ENCODE peak calls at places on chromosomes 16 and 17, in six cellular contexts. One of them, this sample, is unnamed.

GRCh38 chr16:47538472-47538871 is 77.3 kb downstream of the PHKB start:
- DNase-seq in HCT116: no peak
- DNase-seq in esophagus squamous epithelium: no peak
- DNase-seq in K562: no peak
- DNase-seq in Peyer's patch: no peak
- DNase-seq in body of pancreas: no peak
- DNase-seq in this sample: no peak

GRCh38 chr16:12613131-12613991 is 190.3 kb downstream of the CPPED1 start:
- DNase-seq in HCT116: peak; percentile 94
- DNase-seq in esophagus squamous epithelium: no peak
- DNase-seq in K562: peak; percentile 55
- DNase-seq in Peyer's patch: peak; percentile 75
- DNase-seq in body of pancreas: no peak
- DNase-seq in this sample: no peak

GRCh38 chr17:77285594-77286390 is 145.0 kb downstream of the SEC14L1 start:
- DNase-seq in HCT116: no peak
- DNase-seq in esophagus squamous epithelium: no peak
- DNase-seq in K562: no peak
- DNase-seq in Peyer's patch: peak; percentile 84
- DNase-seq in body of pancreas: peak; percentile 52
- DNase-seq in this sample: no peak

GRCh38 chr16:2964416-2965223 is 545 bp downstream of the KREMEN2 start:
- DNase-seq in HCT116: peak; percentile 76
- DNase-seq in esophagus squamous epithelium: no peak
- DNase-seq in K562: peak; percentile 96
- DNase-seq in Peyer's patch: peak; percentile 68
- DNase-seq in body of pancreas: no peak
- DNase-seq in this sample: peak; percentile 56

GRCh38 chr17:33664116-33664840 is 371.2 kb upstream of the ASIC2 start:
- DNase-seq in HCT116: no peak
- DNase-seq in esophagus squamous epithelium: no peak
- DNase-seq in K562: no peak
- DNase-seq in Peyer's patch: no peak
- DNase-seq in body of pancreas: no peak
- DNase-seq in this sample: no peak

GRCh38 chr17:3030096-3030495 is 33.3 kb downstream of the OR1D5 start:
- DNase-seq in HCT116: no peak
- DNase-seq in esophagus squamous epithelium: no peak
- DNase-seq in K562: no peak
- DNase-seq in Peyer's patch: peak; percentile 21
- DNase-seq in body of pancreas: no peak
- DNase-seq in this sample: no peak

GRCh38 chr16:5442054-5442453 is 344.5 kb upstream of the EEF2KMT start:
- DNase-seq in HCT116: no peak
- DNase-seq in esophagus squamous epithelium: no peak
- DNase-seq in K562: no peak
- DNase-seq in Peyer's patch: no peak
- DNase-seq in body of pancreas: no peak
- DNase-seq in this sample: no peak

GRCh38 chr17:67514998-67515397 is 137.9 kb downstream of the PITPNC1 start:
- DNase-seq in HCT116: no peak
- DNase-seq in esophagus squamous epithelium: no peak
- DNase-seq in K562: no peak
- DNase-seq in Peyer's patch: no peak
- DNase-seq in body of pancreas: peak; percentile 39
- DNase-seq in this sample: no peak

GRCh38 chr16:17345043-17345442 is 125.7 kb downstream of the XYLT1 start:
- DNase-seq in HCT116: no peak
- DNase-seq in esophagus squamous epithelium: no peak
- DNase-seq in K562: no peak
- DNase-seq in Peyer's patch: no peak
- DNase-seq in body of pancreas: peak; percentile 45
- DNase-seq in this sample: peak; percentile 81

GRCh38 chr17:50939795-50940684 is 73.9 kb upstream of the TOB1 start:
- DNase-seq in HCT116: no peak
- DNase-seq in esophagus squamous epithelium: no peak
- DNase-seq in K562: no peak
- DNase-seq in Peyer's patch: no peak
- DNase-seq in body of pancreas: peak; percentile 11
- DNase-seq in this sample: no peak

GRCh38 chr17:21199856-21200255 is 14.1 kb downstream of the TMEM11 start:
- DNase-seq in HCT116: no peak
- DNase-seq in esophagus squamous epithelium: no peak
- DNase-seq in K562: no peak
- DNase-seq in Peyer's patch: no peak
- DNase-seq in body of pancreas: no peak
- DNase-seq in this sample: no peak

GRCh38 chr17:79798296-79799173 is 1.7 kb upstream of the CBX8 start:
- DNase-seq in HCT116: no peak
- DNase-seq in esophagus squamous epithelium: no peak
- DNase-seq in K562: no peak
- DNase-seq in Peyer's patch: no peak
- DNase-seq in body of pancreas: no peak
- DNase-seq in this sample: no peak

GRCh38 chr16:19872179-19872863 is 12.3 kb downstream of the GPRC5B start:
- DNase-seq in HCT116: no peak
- DNase-seq in esophagus squamous epithelium: no peak
- DNase-seq in K562: no peak
- DNase-seq in Peyer's patch: no peak
- DNase-seq in body of pancreas: no peak
- DNase-seq in this sample: no peak

GRCh38 chr17:44081681-44082080 is 11.1 kb downstream of the G6PC3 start:
- DNase-seq in HCT116: no peak
- DNase-seq in esophagus squamous epithelium: no peak
- DNase-seq in K562: no peak
- DNase-seq in Peyer's patch: no peak
- DNase-seq in body of pancreas: no peak
- DNase-seq in this sample: no peak

GRCh38 chr16:7351572-7351971 is 18.9 kb downstream of the RBFOX1 start:
- DNase-seq in HCT116: no peak
- DNase-seq in esophagus squamous epithelium: no peak
- DNase-seq in K562: no peak
- DNase-seq in Peyer's patch: no peak
- DNase-seq in body of pancreas: no peak
- DNase-seq in this sample: no peak

GRCh38 chr17:75755205-75755901 is 9.6 kb downstream of the GALK1 start:
- DNase-seq in HCT116: no peak
- DNase-seq in esophagus squamous epithelium: no peak
- DNase-seq in K562: no peak
- DNase-seq in Peyer's patch: no peak
- DNase-seq in body of pancreas: no peak
- DNase-seq in this sample: no peak

GRCh38 chr17:61694095-61694494 is 103.1 kb upstream of the NACA2 start:
- DNase-seq in HCT116: no peak
- DNase-seq in esophagus squamous epithelium: no peak
- DNase-seq in K562: no peak
- DNase-seq in Peyer's patch: no peak
- DNase-seq in body of pancreas: no peak
- DNase-seq in this sample: no peak

GRCh38 chr17:62778990-62779681 is 29.0 kb downstream of the MARCHF10 start:
- DNase-seq in HCT116: peak; percentile 88
- DNase-seq in esophagus squamous epithelium: no peak
- DNase-seq in K562: no peak
- DNase-seq in Peyer's patch: peak; percentile 46
- DNase-seq in body of pancreas: peak; percentile 75
- DNase-seq in this sample: peak; percentile 26

GRCh38 chr17:74550602-74551001 is 4.7 kb upstream of the CD300C start:
- DNase-seq in HCT116: no peak
- DNase-seq in esophagus squamous epithelium: no peak
- DNase-seq in K562: no peak
- DNase-seq in Peyer's patch: no peak
- DNase-seq in body of pancreas: no peak
- DNase-seq in this sample: no peak

GRCh38 chr16:17776888-17777287 is 306.1 kb upstream of the XYLT1 start:
- DNase-seq in HCT116: no peak
- DNase-seq in esophagus squamous epithelium: no peak
- DNase-seq in K562: no peak
- DNase-seq in Peyer's patch: no peak
- DNase-seq in body of pancreas: no peak
- DNase-seq in this sample: no peak

GRCh38 chr16:59039066-59039465 is 304.9 kb upstream of the GOT2 start:
- DNase-seq in HCT116: no peak
- DNase-seq in esophagus squamous epithelium: no peak
- DNase-seq in K562: no peak
- DNase-seq in Peyer's patch: no peak
- DNase-seq in body of pancreas: no peak
- DNase-seq in this sample: no peak

GRCh38 chr17:5587431-5588032 is 3.2 kb upstream of the NLRP1 start:
- DNase-seq in HCT116: peak; percentile 68
- DNase-seq in esophagus squamous epithelium: no peak
- DNase-seq in K562: peak; percentile 53
- DNase-seq in Peyer's patch: peak; percentile 77
- DNase-seq in body of pancreas: peak; percentile 52
- DNase-seq in this sample: peak; percentile 65

GRCh38 chr17:64625541-64625940 is 36.6 kb downstream of the SMURF2 start:
- DNase-seq in HCT116: no peak
- DNase-seq in esophagus squamous epithelium: no peak
- DNase-seq in K562: no peak
- DNase-seq in Peyer's patch: no peak
- DNase-seq in body of pancreas: no peak
- DNase-seq in this sample: no peak

GRCh38 chr17:64617125-64617780 is 44.9 kb downstream of the SMURF2 start:
- DNase-seq in HCT116: no peak
- DNase-seq in esophagus squamous epithelium: no peak
- DNase-seq in K562: no peak
- DNase-seq in Peyer's patch: no peak
- DNase-seq in body of pancreas: no peak
- DNase-seq in this sample: no peak

GRCh38 chr17:64618848-64619247 is 43.3 kb downstream of the SMURF2 start:
- DNase-seq in HCT116: no peak
- DNase-seq in esophagus squamous epithelium: no peak
- DNase-seq in K562: no peak
- DNase-seq in Peyer's patch: no peak
- DNase-seq in body of pancreas: no peak
- DNase-seq in this sample: no peak

GRCh38 chr17:64622931-64623654 is 39.0 kb downstream of the SMURF2 start:
- DNase-seq in HCT116: peak; percentile 80
- DNase-seq in esophagus squamous epithelium: no peak
- DNase-seq in K562: no peak
- DNase-seq in Peyer's patch: no peak
- DNase-seq in body of pancreas: no peak
- DNase-seq in this sample: no peak

GRCh38 chr17:64621772-64622171 is 40.3 kb downstream of the SMURF2 start:
- DNase-seq in HCT116: no peak
- DNase-seq in esophagus squamous epithelium: no peak
- DNase-seq in K562: no peak
- DNase-seq in Peyer's patch: no peak
- DNase-seq in body of pancreas: no peak
- DNase-seq in this sample: no peak
- TF ChIP-seq POLR2A in HCT116: no peak
- TF ChIP-seq POLR2A in esophagus squamous epithelium: no peak
- TF ChIP-seq POLR2A in K562: no peak
- TF ChIP-seq POLR2A in Peyer's patch: no peak
- TF ChIP-seq POLR2A in body of pancreas: no peak
- TF ChIP-seq POLR2A in this sample: no peak

DNA sequence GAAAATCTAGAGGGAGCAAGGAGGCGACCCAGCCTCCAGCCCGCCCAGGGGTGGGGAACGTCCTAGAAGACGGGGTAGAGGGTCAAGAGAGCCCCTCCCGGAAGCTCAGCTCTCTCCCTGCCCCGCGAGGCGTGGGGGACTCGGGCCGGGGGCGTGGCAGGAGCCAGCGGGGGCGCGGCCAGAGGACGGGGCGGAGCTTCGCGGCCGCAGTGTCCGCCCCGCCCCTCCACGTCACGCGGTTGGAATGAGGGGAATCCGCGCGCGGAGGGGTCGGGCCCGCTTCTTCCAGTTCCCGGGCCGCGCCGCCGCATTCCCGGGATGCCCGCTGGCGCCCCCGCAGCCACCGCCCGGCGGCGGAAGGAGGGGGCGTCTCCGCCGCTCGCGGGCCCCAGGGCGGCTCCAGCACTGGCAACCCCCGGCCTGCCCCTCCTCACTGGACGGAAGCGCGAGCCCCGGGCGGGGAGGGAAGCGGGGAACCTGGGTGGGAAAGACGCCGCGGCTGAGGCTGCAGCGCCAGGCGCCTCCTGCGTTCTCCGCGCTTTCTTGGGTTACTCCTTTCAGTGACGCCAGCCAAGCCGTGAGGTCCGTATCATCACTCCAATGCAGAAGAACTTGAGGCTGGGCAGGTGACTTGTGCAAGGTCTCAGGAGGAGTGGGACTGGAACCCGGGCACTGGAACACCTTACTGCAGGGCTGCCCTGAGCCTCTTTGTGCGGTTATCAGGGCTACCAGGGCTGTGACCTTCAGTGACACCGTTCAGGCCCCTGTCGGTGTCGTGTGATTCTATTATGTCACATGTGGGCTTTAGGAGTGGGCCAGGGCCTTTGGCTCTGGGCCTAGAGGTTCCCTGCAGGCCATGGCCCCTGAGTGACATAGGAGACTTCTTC is 4.3 kb downstream of the MYO1C start:
- DNase-seq in HCT116: no peak
- DNase-seq in esophagus squamous epithelium: no peak
- DNase-seq in K562: peak; percentile 75
- DNase-seq in Peyer's patch: peak; percentile 92
- DNase-seq in body of pancreas: peak; percentile 87
- DNase-seq in this sample: peak; percentile 90
- TF ChIP-seq POLR2A in HCT116: peak; percentile 59
- TF ChIP-seq POLR2A in esophagus squamous epithelium: peak; percentile 69
- TF ChIP-seq POLR2A in K562: no peak
- TF ChIP-seq POLR2A in Peyer's patch: peak; percentile 37
- TF ChIP-seq POLR2A in body of pancreas: peak; percentile 43
- TF ChIP-seq POLR2A in this sample: no peak

DNA sequence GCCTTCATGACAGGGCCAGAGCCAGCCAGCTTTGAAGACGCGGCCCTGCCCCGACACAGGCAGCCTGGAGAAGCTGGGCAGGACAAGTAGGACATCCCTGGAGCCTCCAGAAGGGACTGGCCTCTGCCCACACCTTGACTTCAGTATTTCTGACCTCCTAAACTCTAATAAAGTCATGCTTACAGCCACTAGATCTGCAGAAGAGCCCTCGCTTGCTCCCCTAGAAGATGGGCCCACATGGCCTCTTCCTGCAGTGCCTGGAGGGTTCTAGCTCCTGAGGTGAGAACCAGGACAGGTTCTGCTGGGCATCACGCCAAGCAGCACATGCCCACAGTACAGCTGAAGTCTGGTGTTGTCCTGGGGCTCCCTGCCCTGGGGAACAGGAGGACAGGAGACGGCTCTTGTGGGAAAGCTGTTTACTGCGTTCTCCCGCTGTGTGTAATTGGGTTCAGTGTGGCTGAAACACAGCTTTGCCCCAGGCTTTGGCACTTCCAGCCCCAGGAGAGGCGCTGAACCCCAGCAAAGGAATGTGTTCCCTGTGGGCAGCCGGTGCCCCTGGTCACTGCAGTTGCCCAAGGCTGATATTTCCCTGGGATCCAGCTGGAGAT is 2.6 kb downstream of the APRT start:
- DNase-seq in HCT116: no peak
- DNase-seq in esophagus squamous epithelium: no peak
- DNase-seq in K562: no peak
- DNase-seq in Peyer's patch: no peak
- DNase-seq in body of pancreas: peak; percentile 63
- DNase-seq in this sample: no peak
- TF ChIP-seq POLR2A in HCT116: no peak
- TF ChIP-seq POLR2A in esophagus squamous epithelium: no peak
- TF ChIP-seq POLR2A in K562: peak; percentile 68
- TF ChIP-seq POLR2A in Peyer's patch: no peak
- TF ChIP-seq POLR2A in body of pancreas: no peak
- TF ChIP-seq POLR2A in this sample: no peak

GRCh38 chr16:28192811-28193529 is 18.8 kb downstream of the XPO6 start:
- DNase-seq in HCT116: no peak
- DNase-seq in esophagus squamous epithelium: no peak
- DNase-seq in K562: no peak
- DNase-seq in Peyer's patch: peak; percentile 92
- DNase-seq in body of pancreas: no peak
- DNase-seq in this sample: no peak
- TF ChIP-seq POLR2A in HCT116: no peak
- TF ChIP-seq POLR2A in esophagus squamous epithelium: peak; percentile 62
- TF ChIP-seq POLR2A in K562: no peak
- TF ChIP-seq POLR2A in Peyer's patch: peak; percentile 39
- TF ChIP-seq POLR2A in body of pancreas: no peak
- TF ChIP-seq POLR2A in this sample: no peak